ENCODE peak calls at places on chromosomes 12 and 14, in seven cellular contexts. D is PC-9; G is activated CD8-positive, alpha-beta T cell treated with anti-CD3 and anti-CD28 coated beads, Interleukin-2, amount 10 ng/mL, durations not matched to agents 7 days and 5 days; B is A172; R is HTR-8/SVneo; K is progenitor cell of endocrine pancreas; H is HuH-7. V is an unnamed sample.

GRCh38 chr12:123401753-123402683 is 18.1 kb downstream of the KMT5A start:
- DNase-seq in B (no peak), K (no peak), H (no peak), R (no peak), G (no peak), D (no peak), V (no peak)

GRCh38 chr12:111768159-111768895 is 1.6 kb downstream of the ALDH2 start:
- DNase-seq in R (no peak), H (no peak), D (no peak), G (no peak), K (no peak), B (no peak), V (no peak)

GRCh38 chr12:46131729-46132128 is 137.1 kb downstream of the SLC38A1 start:
- DNase-seq in K (no peak), D (no peak), G (no peak), H (no peak), B (peak), R (no peak), V (no peak)

GRCh38 chr14:100294213-100294962 is 11.9 kb downstream of the SLC25A29 start:
- DNase-seq in B (no peak), D (no peak), R (no peak), G (no peak), H (no peak), K (no peak), V (peak)

GRCh38 chr14:38389666-38390065 is 133.8 kb upstream of the CLEC14A start:
- DNase-seq in B (no peak), H (no peak), R (no peak), G (no peak), D (no peak), K (no peak), V (no peak)

GRCh38 chr14:105356927-105357326 is 41.4 kb upstream of the TEX22 start:
- DNase-seq in R (no peak), D (no peak), B (no peak), H (no peak), G (no peak), K (no peak), V (no peak)

GRCh38 chr12:6383572-6384498 is at the start of gene LTBR:
- DNase-seq in B (no peak), G (no peak), H (peak), R (peak), D (peak), K (peak), V (peak)

GRCh38 chr14:67928375-67928774 is 108.8 kb downstream of the RAD51B start:
- DNase-seq in H (no peak), D (no peak), G (no peak), R (no peak), B (no peak), K (no peak), V (no peak)

GRCh38 chr12:104094284-104094683 is 30.0 kb downstream of the HCFC2 start:
- DNase-seq in B (no peak), H (no peak), R (no peak), G (no peak), D (no peak), K (no peak), V (no peak)

GRCh38 chr12:116241157-116241772 is 36.2 kb downstream of the MED13L start:
- DNase-seq in G (no peak), K (no peak), B (peak), R (no peak), D (no peak), H (no peak), V (no peak)

GRCh38 chr14:52694761-52695480 is 437 bp downstream of the ERO1A start:
- DNase-seq in G (peak), K (peak), D (peak), H (peak), B (peak), R (peak), V (no peak)

GRCh38 chr12:26647091-26647490 is 185.9 kb downstream of the ITPR2 start:
- DNase-seq in B (no peak), D (no peak), G (no peak), K (no peak), H (no peak), R (no peak), V (no peak)

GRCh38 chr12:120956579-120957360 is 21.6 kb upstream of the HNF1A start:
- DNase-seq in G (no peak), D (no peak), H (no peak), R (no peak), B (no peak), K (no peak), V (peak)

V was measured in posterior vena cava.